ENCODE peak calls at places on chromosome 10, in ten cellular contexts. B is HepG2, F is sigmoid colon, Z is A549, N is stomach, I is ovary, T is H54, V is GM12892, A is IMR-90, O is prostate gland. P is an unnamed sample.

GRCh38 chr10:104274762-104275721 is 6.1 kb downstream of the GSTO2 start:
- DNase-seq in B (no peak), F (no peak), Z (peak), N (peak), I (peak), T (peak), V (peak), A (no peak), O (peak), P (peak)

GRCh38 chr10:110221721-110222261 is 14.4 kb downstream of the MXI1 start:
- DNase-seq in B (no peak), F (peak), Z (peak), N (peak), I (peak), T (peak), V (peak), A (peak), O (peak), P (peak)

GRCh38 chr10:37703074-37703473 is 154.3 kb downstream of the ZNF248 start:
- DNase-seq in B (no peak), F (no peak), Z (no peak), N (no peak), I (no peak), T (no peak), V (no peak), A (no peak), O (no peak), P (no peak)

GRCh38 chr10:1379601-1380000 is 323.4 kb downstream of the WDR37 start:
- DNase-seq in B (no peak), F (peak), Z (no peak), N (peak), I (no peak), T (no peak), V (no peak), A (no peak), O (no peak), P (no peak)

GRCh38 chr10:110668443-110668842 is 24.3 kb downstream of the RBM20 start:
- DNase-seq in B (no peak), F (no peak), Z (no peak), N (no peak), I (no peak), T (no peak), V (no peak), A (no peak), O (no peak), P (no peak)

GRCh38 chr10:133324198-133324792 is 12.4 kb downstream of the CALY start:
- DNase-seq in B (peak), F (no peak), Z (peak), N (peak), I (no peak), T (peak), V (no peak), A (peak), O (peak), P (peak)

GRCh38 chr10:126536148-126536547 is 134.3 kb downstream of the C10orf90 start:
- DNase-seq in B (no peak), F (no peak), Z (no peak), N (no peak), I (no peak), T (no peak), V (no peak), A (peak), O (no peak), P (no peak)

GRCh38 chr10:77289027-77289501 is 348.5 kb downstream of the KCNMA1 start:
- DNase-seq in B (no peak), F (peak), Z (no peak), N (no peak), I (no peak), T (no peak), V (no peak), A (no peak), O (no peak), P (no peak)

GRCh38 chr10:71067098-71067760 is 145.1 kb upstream of the UNC5B start:
- DNase-seq in B (no peak), F (no peak), Z (no peak), N (no peak), I (no peak), T (no peak), V (no peak), A (no peak), O (no peak), P (no peak)

GRCh38 chr10:89171263-89171872 is 35.7 kb downstream of the CH25H start:
- DNase-seq in B (no peak), F (no peak), Z (no peak), N (no peak), I (no peak), T (no peak), V (no peak), A (peak), O (no peak), P (no peak)

GRCh38 chr10:57657164-57657765 is 610.4 kb downstream of the IPMK start:
- DNase-seq in B (peak), F (no peak), Z (peak), N (peak), I (peak), T (peak), V (peak), A (peak), O (peak), P (peak)

GRCh38 chr10:97827778-97828291 is 21.8 kb upstream of the GOLGA7B start:
- DNase-seq in B (no peak), F (no peak), Z (no peak), N (no peak), I (no peak), T (peak), V (no peak), A (no peak), O (no peak), P (no peak)

GRCh38 chr10:42899036-42899435 is 116.4 kb downstream of the BMS1 start:
- DNase-seq in B (no peak), F (no peak), Z (no peak), N (no peak), I (no peak), T (no peak), V (no peak), A (no peak), O (no peak), P (no peak)

GRCh38 chr10:98172495-98172894 is 38.0 kb downstream of the R3HCC1L start:
- DNase-seq in B (no peak), F (no peak), Z (no peak), N (no peak), I (no peak), T (no peak), V (no peak), A (no peak), O (no peak), P (no peak)

GRCh38 chr10:17239671-17240460 is 11.8 kb downstream of the VIM start:
- DNase-seq in B (no peak), F (no peak), Z (no peak), N (no peak), I (no peak), T (no peak), V (no peak), A (no peak), O (no peak), P (no peak)

GRCh38 chr10:72319416-72320254 is 35.1 kb downstream of the DNAJB12 start:
- DNase-seq in B (peak), F (peak), Z (peak), N (peak), I (peak), T (peak), V (peak), A (peak), O (peak), P (peak)
- TF ChIP-seq POLR2A in B (peak), F (no peak), Z (no peak), N (no peak), I (peak), T (peak), V (peak), A (peak), O (peak), P (no peak)

GRCh38 chr10:26621889-26622681 is 75.4 kb upstream of the PDSS1 start:
- DNase-seq in B (no peak), F (peak), Z (peak), N (peak), I (no peak), T (no peak), V (peak), A (peak), O (peak), P (peak)
- TF ChIP-seq POLR2A in B (no peak), F (no peak), Z (no peak), N (no peak), I (no peak), T (no peak), V (no peak), A (no peak), O (no peak), P (peak)

DNA sequence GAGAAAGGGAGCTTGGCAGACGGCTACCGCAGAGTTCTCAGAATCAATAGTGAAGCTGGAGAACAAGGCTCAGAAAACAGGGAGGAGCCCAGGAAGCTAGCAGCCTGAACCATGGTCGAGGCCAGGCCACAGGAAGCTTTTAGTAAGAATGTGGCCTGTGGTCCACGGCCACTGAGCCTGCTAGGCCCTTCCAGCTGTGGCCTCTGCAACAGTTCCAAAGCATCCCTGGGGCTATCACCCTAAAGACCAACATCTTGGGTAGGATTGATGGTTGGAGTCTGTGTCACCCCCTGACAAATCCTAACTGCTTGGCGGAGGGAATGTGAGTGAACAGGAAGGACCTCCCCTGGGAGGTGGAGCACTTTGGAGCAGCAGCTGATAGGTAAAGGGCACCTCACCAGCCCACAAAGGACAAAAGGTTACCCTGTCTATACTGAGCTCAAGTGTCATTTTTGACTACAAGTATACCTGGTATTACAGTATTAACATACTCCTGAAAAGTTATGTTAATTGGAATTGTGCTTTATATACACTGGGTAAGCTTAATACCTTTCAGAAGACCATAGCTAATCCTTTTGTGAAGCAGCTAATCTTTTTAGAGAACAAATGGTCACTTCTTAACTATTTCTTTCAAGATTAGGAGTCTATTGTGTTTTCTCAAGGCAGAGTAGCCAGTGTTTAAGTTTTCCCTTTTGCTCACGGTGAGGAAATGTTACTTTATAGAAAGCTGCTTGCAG is 18.7 kb downstream of the PTPRE start:
- DNase-seq in B (no peak), F (no peak), Z (no peak), N (no peak), I (no peak), T (no peak), V (no peak), A (no peak), O (no peak), P (no peak)
- TF ChIP-seq POLR2A in B (no peak), F (no peak), Z (no peak), N (no peak), I (no peak), T (no peak), V (no peak), A (no peak), O (no peak), P (no peak)

GRCh38 chr10:3776796-3777571 is 8.0 kb downstream of the KLF6 start:
- DNase-seq in B (peak), F (peak), Z (peak), N (peak), I (no peak), T (no peak), V (no peak), A (peak), O (peak), P (peak)
- TF ChIP-seq POLR2A in B (peak), F (no peak), Z (no peak), N (no peak), I (no peak), T (no peak), V (no peak), A (no peak), O (no peak), P (no peak)

DNA sequence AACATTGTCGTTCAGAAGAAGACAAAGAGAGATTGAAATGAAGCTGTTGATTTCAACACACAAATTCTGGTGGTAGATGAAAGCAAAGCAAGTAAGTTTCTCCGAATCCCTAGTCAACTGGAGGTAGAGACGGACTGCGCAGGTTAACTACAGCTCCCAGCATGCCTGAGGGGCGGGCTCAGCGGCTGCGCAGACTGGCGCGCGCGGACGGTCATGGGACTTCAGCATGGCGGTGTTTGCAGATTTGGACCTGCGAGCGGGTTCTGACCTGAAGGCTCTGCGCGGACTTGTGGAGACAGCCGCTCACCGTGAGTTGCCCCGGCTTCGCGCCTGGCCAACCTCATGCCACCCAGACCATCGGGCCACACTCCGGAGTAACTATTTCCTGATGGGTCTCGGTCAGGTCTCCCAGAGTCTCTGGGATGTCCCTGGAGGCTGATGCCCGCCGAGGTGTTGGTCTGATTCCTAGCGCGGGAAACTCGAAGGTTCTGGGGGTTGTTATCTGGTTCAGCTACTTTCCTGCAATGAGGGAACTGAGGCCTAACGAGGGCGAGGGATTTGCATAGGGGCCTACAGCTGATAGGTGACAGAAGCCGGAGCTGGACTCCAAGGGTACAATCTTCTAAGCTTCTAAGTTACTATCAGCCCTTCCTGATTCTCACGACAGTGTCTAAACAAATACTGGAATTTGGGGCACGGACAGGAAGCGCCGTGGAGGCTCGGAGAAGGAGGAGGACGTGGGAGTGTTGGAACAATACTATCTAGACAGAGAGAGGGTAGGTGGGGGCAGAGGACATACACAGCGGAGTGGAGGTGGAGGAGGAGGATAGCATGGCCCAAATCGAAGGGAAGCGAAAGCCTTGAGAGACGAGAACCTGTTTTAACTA is at the start of gene RPP30:
- DNase-seq in B (peak), F (peak), Z (peak), N (peak), I (peak), T (peak), V (peak), A (peak), O (peak), P (peak)
- TF ChIP-seq POLR2A in B (peak), F (no peak), Z (peak), N (no peak), I (peak), T (peak), V (peak), A (no peak), O (peak), P (peak)

GRCh38 chr10:87504667-87505365 is at the start of gene MINPP1:
- DNase-seq in B (peak), F (peak), Z (peak), N (peak), I (peak), T (peak), V (peak), A (peak), O (peak), P (peak)
- TF ChIP-seq POLR2A in B (peak), F (peak), Z (peak), N (no peak), I (peak), T (peak), V (peak), A (peak), O (peak), P (peak)

GRCh38 chr10:113939212-113939860 is 84.9 kb downstream of the NHLRC2 start:
- DNase-seq in B (no peak), F (no peak), Z (no peak), N (no peak), I (no peak), T (no peak), V (no peak), A (no peak), O (no peak), P (peak)
- TF ChIP-seq POLR2A in B (no peak), F (no peak), Z (no peak), N (no peak), I (no peak), T (no peak), V (no peak), A (no peak), O (no peak), P (no peak)

GRCh38 chr10:54266395-54266794 is 534.6 kb downstream of the PCDH15 start:
- DNase-seq in B (no peak), F (no peak), Z (no peak), N (no peak), I (no peak), T (no peak), V (no peak), A (no peak), O (no peak), P (no peak)
- TF ChIP-seq POLR2A in B (no peak), F (no peak), Z (no peak), N (no peak), I (no peak), T (no peak), V (no peak), A (no peak), O (no peak), P (no peak)

P was measured in erythroblast.